ENCODE peak calls at places on chromosomes 5 and 9, in seven cellular contexts. B, P, T, H, O, E and V are unnamed samples.

GRCh38 chr9:6931913-6932312 is 174.1 kb downstream of the KDM4C start:
- DNase-seq in B (peak), P (no peak), T (no peak), H (no peak), O (peak), E (no peak), V (no peak)

GRCh38 chr5:176365663-176366574 is 632 bp downstream of the ARL10 start:
- DNase-seq in B (no peak), P (peak), T (peak), H (peak), O (peak), E (peak), V (peak)

GRCh38 chr5:173954671-173955605 is 34.0 kb upstream of the C5orf47 start:
- DNase-seq in B (no peak), P (no peak), T (no peak), H (peak), O (no peak), E (no peak), V (no peak)

GRCh38 chr9:90600029-90600428 is 42.6 kb downstream of the DIRAS2 start:
- DNase-seq in B (no peak), P (no peak), T (no peak), H (no peak), O (no peak), E (no peak), V (no peak)

GRCh38 chr5:111892949-111893348 is 136.0 kb upstream of the NREP start:
- DNase-seq in B (no peak), P (no peak), T (no peak), H (no peak), O (no peak), E (no peak), V (no peak)

GRCh38 chr9:110257097-110257955 is 1.0 kb upstream of the TXN start:
- DNase-seq in B (peak), P (no peak), T (peak), H (peak), O (no peak), E (peak), V (no peak)

GRCh38 chr5:116669261-116670049 is 94.8 kb upstream of the SEMA6A start:
- DNase-seq in B (no peak), P (no peak), T (no peak), H (no peak), O (no peak), E (no peak), V (no peak)

GRCh38 chr9:93473411-93473810 is 20.0 kb upstream of the FAM120AOS start:
- DNase-seq in B (no peak), P (no peak), T (no peak), H (no peak), O (no peak), E (no peak), V (no peak)

GRCh38 chr9:91407580-91408275 is 15.9 kb downstream of the NFIL3 start:
- DNase-seq in B (no peak), P (no peak), T (no peak), H (no peak), O (peak), E (no peak), V (no peak)

GRCh38 chr9:8329561-8330283 is 530.1 kb upstream of the DMAC1 start:
- DNase-seq in B (peak), P (no peak), T (no peak), H (no peak), O (no peak), E (no peak), V (no peak)

GRCh38 chr5:98076501-98076900 is 697.0 kb upstream of the RGMB start:
- DNase-seq in B (no peak), P (no peak), T (no peak), H (no peak), O (no peak), E (no peak), V (no peak)

GRCh38 chr5:57754616-57755015 is 272.0 kb upstream of the ACTBL2 start:
- DNase-seq in B (no peak), P (no peak), T (no peak), H (no peak), O (no peak), E (no peak), V (no peak)

GRCh38 chr9:85897853-85898252 is 43.1 kb upstream of the NAA35 start:
- DNase-seq in B (no peak), P (no peak), T (no peak), H (no peak), O (no peak), E (no peak), V (no peak)

GRCh38 chr9:131719262-131719908 is 20.5 kb downstream of the RAPGEF1 start:
- DNase-seq in B (no peak), P (no peak), T (no peak), H (no peak), O (no peak), E (no peak), V (no peak)

GRCh38 chr5:18238321-18238720 is 604.1 kb downstream of the TAF11L14 start:
- DNase-seq in B (no peak), P (no peak), T (no peak), H (no peak), O (no peak), E (no peak), V (no peak)

GRCh38 chr9:127783644-127784043 is 2.2 kb upstream of the CDK9 start:
- DNase-seq in B (no peak), P (no peak), T (no peak), H (no peak), O (no peak), E (no peak), V (no peak)

GRCh38 chr9:95981741-95982390 is 106.4 kb downstream of the ERCC6L2 start:
- DNase-seq in B (no peak), P (no peak), T (no peak), H (no peak), O (no peak), E (no peak), V (no peak)

GRCh38 chr5:110517396-110517795 is 209.1 kb downstream of the TMEM232 start:
- DNase-seq in B (no peak), P (no peak), T (no peak), H (no peak), O (no peak), E (no peak), V (no peak)

GRCh38 chr9:97770808-97771372 is 73.8 kb upstream of the XPA start:
- DNase-seq in B (no peak), P (no peak), T (no peak), H (no peak), O (no peak), E (no peak), V (no peak)

GRCh38 chr9:130623466-130623865 is 40.9 kb upstream of the PRDM12 start:
- DNase-seq in B (no peak), P (no peak), T (no peak), H (no peak), O (no peak), E (no peak), V (no peak)

GRCh38 chr9:128685636-128686489 is 3.2 kb upstream of the SET start:
- DNase-seq in B (peak), P (no peak), T (no peak), H (no peak), O (no peak), E (no peak), V (no peak)

GRCh38 chr9:89527084-89527483 is 29.2 kb upstream of the SEMA4D start:
- DNase-seq in B (peak), P (no peak), T (no peak), H (no peak), O (no peak), E (peak), V (no peak)

GRCh38 chr9:131672451-131672850 is 67.4 kb downstream of the RAPGEF1 start:
- DNase-seq in B (no peak), P (no peak), T (no peak), H (no peak), O (no peak), E (no peak), V (no peak)

GRCh38 chr5:100647461-100648230 is 112.5 kb downstream of the FAM174A start:
- DNase-seq in B (peak), P (peak), T (peak), H (peak), O (no peak), E (peak), V (no peak)

GRCh38 chr5:160367261-160367660 is 3.2 kb downstream of the C1QTNF2 start:
- DNase-seq in B (no peak), P (no peak), T (no peak), H (no peak), O (no peak), E (no peak), V (no peak)

GRCh38 chr9:136773386-136774044 is 9.2 kb upstream of the LCN15 start:
- DNase-seq in B (no peak), P (no peak), T (no peak), H (no peak), O (peak), E (no peak), V (peak)

GRCh38 chr9:120643096-120643495 is 63.1 kb upstream of the CDK5RAP2 start:
- DNase-seq in B (no peak), P (no peak), T (no peak), H (no peak), O (no peak), E (no peak), V (no peak)

GRCh38 chr5:91486638-91487037 is 103.5 kb upstream of the ARRDC3 start:
- DNase-seq in B (no peak), P (no peak), T (no peak), H (no peak), O (no peak), E (no peak), V (no peak)

DNA sequence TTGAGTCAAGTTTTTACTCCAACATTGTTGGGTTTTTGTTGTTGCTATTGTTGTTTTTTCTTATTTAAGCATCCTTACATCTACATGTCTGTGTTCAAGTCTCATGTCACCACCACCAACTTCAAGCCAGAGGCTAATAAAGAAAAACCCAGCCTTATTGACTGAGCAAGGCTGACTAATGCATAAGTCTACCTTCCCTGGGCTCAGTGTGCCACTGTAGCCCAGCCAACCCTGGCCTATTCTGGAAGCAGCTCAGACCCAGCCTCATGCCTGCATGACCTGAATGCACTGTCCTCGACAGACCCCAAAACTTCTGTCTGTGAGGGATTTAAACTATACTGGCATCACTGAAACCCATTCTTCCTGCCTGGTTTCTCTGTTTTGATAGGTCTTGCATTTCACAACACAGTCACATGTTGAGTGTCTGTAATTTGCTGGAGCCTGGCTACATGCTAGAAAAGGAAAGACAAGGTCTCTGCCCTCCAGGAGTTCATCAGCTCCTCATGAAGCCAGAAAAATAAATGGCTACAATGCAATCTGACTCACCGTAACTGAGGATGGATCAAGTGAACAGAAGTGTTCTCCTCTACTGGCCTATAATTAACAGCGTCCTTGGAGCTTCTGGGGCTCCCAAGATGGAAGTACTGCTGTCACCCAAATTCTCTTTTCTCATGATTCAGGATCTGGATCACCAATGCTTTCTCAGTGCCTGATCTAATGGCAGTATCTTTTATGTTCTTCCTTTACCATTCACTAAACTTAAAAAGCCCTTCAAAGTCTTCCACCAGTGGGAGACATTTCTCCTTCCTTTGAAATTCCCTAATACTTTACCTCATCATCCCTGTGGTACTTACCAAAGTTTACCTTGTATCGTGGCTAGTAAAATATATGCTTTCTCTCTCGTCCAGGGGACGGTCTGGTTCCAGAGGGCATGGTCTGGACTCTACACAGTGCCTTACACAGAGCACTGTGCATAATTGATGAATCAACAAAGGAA is 103.9 kb upstream of the IFNE start:
- DNase-seq in B (no peak), P (no peak), T (no peak), H (no peak), O (no peak), E (no peak), V (no peak)
- TF ChIP-seq CTCF in B (no peak), P (no peak), T (no peak), H (peak), O (no peak), E (no peak), V (no peak)

GRCh38 chr9:18059043-18059442 is 414.9 kb upstream of the ADAMTSL1 start:
- DNase-seq in B (no peak), P (no peak), T (no peak), H (no peak), O (no peak), E (no peak), V (no peak)

GRCh38 chr9:18059447-18059846 is 414.5 kb upstream of the ADAMTSL1 start:
- DNase-seq in B (no peak), P (no peak), T (no peak), H (no peak), O (no peak), E (no peak), V (no peak)

GRCh38 chr9:18061856-18062255 is 412.1 kb upstream of the ADAMTSL1 start:
- DNase-seq in B (no peak), P (no peak), T (no peak), H (no peak), O (no peak), E (no peak), V (no peak)

GRCh38 chr9:18061332-18061731 is 412.6 kb upstream of the ADAMTSL1 start:
- DNase-seq in B (no peak), P (no peak), T (no peak), H (no peak), O (no peak), E (no peak), V (no peak)

DNA sequence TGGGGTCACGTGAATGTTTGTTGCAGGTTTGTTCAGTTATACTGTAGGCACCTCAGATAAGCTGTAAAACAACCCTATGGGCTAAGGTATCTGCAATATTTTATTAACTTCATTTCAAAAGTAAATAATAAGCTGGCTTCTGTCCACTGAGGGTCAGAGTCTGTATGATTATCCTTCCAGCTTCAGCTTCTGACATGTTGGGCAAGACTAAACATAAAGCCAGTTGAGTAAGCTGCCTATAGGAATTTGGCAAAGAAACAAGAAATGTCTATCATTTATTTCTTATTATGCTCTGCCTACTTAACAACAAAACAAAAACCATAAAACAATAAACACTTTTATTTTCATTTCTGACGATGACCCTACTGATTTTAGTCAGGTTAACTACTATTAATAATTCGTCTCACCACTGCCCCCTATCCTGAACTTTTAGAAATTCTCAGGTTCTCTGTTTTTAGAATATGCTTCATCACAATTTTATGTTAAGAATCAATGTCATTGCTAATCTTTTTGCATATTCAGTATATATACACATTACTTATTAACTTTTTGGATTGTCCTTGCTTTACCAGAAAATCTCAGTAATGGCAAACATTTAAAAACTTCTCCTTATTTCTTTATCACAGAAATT is 413.5 kb upstream of the ADAMTSL1 start:
- DNase-seq in B (no peak), P (no peak), T (no peak), H (no peak), O (no peak), E (no peak), V (no peak)
- TF ChIP-seq CTCF in B (no peak), P (peak), T (no peak), H (peak), O (no peak), E (no peak), V (no peak)

DNA sequence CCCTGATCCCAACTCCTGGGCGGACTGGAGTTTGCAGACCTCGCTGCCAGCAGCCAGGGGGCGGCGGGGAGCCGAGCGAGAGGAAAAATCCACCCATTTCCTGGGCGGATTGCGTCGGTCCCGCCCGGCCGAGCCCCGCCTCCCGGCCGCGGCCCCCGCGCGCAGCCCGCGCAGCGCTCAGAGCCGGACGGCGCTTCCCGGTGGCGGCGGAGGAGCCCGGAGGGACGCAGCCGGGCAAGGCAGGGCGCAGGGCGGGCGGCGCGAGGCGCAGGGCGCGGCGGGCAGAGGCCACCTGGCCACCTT is at the start of gene OLFM1:
- DNase-seq in B (peak), P (no peak), T (peak), H (peak), O (peak), E (peak), V (no peak)
- TF ChIP-seq CTCF in B (peak), P (peak), T (peak), H (peak), O (peak), E (peak), V (peak)

DNA sequence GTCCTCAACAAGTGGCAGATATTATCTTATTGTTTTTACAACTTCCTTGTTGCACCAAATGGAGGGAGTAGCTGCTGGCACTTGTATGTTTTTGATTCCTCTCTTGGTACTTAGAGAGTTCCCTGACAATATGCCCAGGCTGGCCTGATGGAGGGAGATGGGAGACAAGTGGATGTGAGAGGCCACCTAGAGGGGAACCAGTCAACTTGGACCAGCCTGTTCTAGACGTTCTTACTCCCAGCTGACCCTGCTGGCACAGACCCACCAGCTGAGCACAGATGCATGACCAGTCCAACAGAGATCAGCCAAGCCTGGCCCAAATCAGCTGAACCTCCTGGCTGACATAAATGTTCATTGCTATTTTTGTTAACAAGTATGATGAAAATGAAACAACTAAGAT is 60.9 kb upstream of the GDNF start:
- DNase-seq in B (peak), P (no peak), T (no peak), H (no peak), O (peak), E (peak), V (no peak)
- TF ChIP-seq CTCF in B (no peak), P (no peak), T (no peak), H (no peak), O (peak), E (peak), V (no peak)

GRCh38 chr5:6424110-6424659 is 24.5 kb upstream of the UBE2QL1 start:
- DNase-seq in B (no peak), P (no peak), T (no peak), H (no peak), O (no peak), E (no peak), V (no peak)
- TF ChIP-seq CTCF in B (no peak), P (no peak), T (no peak), H (no peak), O (no peak), E (no peak), V (no peak)

GRCh38 chr5:3321923-3322322 is 273.7 kb upstream of the IRX1 start:
- DNase-seq in B (no peak), P (no peak), T (no peak), H (no peak), O (no peak), E (no peak), V (no peak)
- TF ChIP-seq CTCF in B (no peak), P (no peak), T (no peak), H (no peak), O (no peak), E (no peak), V (no peak)